ENCODE peak calls at places on chromosomes 2 and 18, in ten cellular contexts. S is psoas muscle; K is mesendoderm; J is effector memory CD4-positive, alpha-beta T cell; C is endothelial cell of umbilical vein; Q is transverse colon; X is left lung; P is thoracic aorta; F is pancreas; R is NT2/D1. E is an unnamed sample.

GRCh38 chr2:237944302-237944701 is 22.5 kb upstream of the UBE2F start:
- DNase-seq in Q (no peak), J (no peak), R (no peak), S (no peak), K (peak; percentile 45), P (no peak), F (no peak), C (no peak), X (no peak), E (no peak)

GRCh38 chr18:64410685-64411084 is 261.8 kb upstream of the LINC00305 start:
- DNase-seq in F (no peak), R (no peak), Q (no peak), X (no peak), C (peak; percentile 35), P (no peak), K (no peak), J (no peak), S (no peak), E (no peak)

GRCh38 chr2:216636570-216637450 is 3.6 kb downstream of the IGFBP2 start:
- DNase-seq in K (peak; percentile 68), J (no peak), R (no peak), Q (peak; percentile 90), P (no peak), C (peak; percentile 44), S (no peak), X (no peak), F (peak; percentile 77), E (peak; percentile 89)

GRCh38 chr18:51149605-51150429 is 47.7 kb downstream of the MEX3C start:
- DNase-seq in J (no peak), P (no peak), F (no peak), Q (no peak), X (no peak), R (no peak), C (no peak), S (no peak), K (peak; percentile 75), E (no peak)

GRCh38 chr2:46549159-46549902 is 70.0 kb downstream of the TMEM247 start:
- DNase-seq in X (no peak), P (no peak), F (no peak), J (no peak), K (no peak), S (no peak), R (no peak), C (no peak), Q (peak; percentile 35), E (no peak)

GRCh38 chr2:37287966-37288365 is 36.7 kb downstream of the PRKD3 start:
- DNase-seq in S (no peak), Q (no peak), K (peak; percentile 37), F (no peak), P (no peak), J (no peak), R (no peak), C (no peak), X (no peak), E (no peak)

GRCh38 chr2:57760448-57760847 is 286.2 kb upstream of the VRK2 start:
- DNase-seq in J (no peak), K (no peak), S (no peak), C (no peak), F (no peak), R (no peak), X (no peak), Q (no peak), P (no peak), E (no peak)

GRCh38 chr18:13437034-13437433 is 218.5 kb downstream of the LDLRAD4 start:
- DNase-seq in K (no peak), P (no peak), X (no peak), Q (no peak), J (no peak), C (no peak), R (no peak), F (no peak), S (no peak), E (no peak)

GRCh38 chr18:39441648-39442047 is 1876.0 kb upstream of the CELF4 start:
- DNase-seq in J (no peak), X (no peak), F (no peak), P (no peak), K (no peak), C (no peak), S (no peak), R (no peak), Q (no peak), E (no peak)

GRCh38 chr2:128543646-128544045 is 225.0 kb upstream of the HS6ST1 start:
- DNase-seq in F (no peak), C (no peak), R (no peak), J (no peak), Q (no peak), P (no peak), K (peak; percentile 94), X (no peak), S (no peak), E (no peak)

GRCh38 chr2:61707984-61708852 is 145.6 kb downstream of the FAM161A start:
- DNase-seq in C (no peak), K (no peak), Q (no peak), F (no peak), R (no peak), P (no peak), X (no peak), S (no peak), J (no peak), E (no peak)

DNA sequence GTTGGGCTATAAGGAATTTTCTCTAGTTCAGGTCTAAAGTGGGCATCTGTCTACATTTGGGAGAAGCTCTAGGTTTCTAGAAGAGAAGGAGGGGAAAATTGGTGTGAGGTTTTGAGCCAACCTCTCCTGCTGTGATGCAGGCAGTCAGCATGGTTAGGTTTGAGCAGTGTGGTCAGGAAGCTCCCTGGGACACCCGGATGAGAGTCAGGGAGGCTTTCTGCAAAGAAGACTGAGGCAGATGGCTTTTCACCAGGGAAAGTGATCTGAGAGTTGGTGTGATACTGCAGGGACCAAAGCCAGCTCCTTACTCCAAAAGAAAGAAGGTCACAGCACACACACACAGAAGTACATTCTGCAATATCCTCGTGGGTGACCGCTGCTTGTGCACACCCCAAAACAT is 75.8 kb upstream of the BCL11A start:
- DNase-seq in J (no peak), F (no peak), K (no peak), C (no peak), P (no peak), Q (no peak), S (no peak), X (no peak), R (no peak), E (no peak)
- H3K4me3 ChIP-seq in J (no peak overlapping the region), F (no peak overlapping the region), K (no peak overlapping the region), C (no peak overlapping the region), P (no peak overlapping the region), Q (no peak overlapping the region), S (no peak overlapping the region), X (no peak overlapping the region), R (no peak overlapping the region), E (no peak overlapping the region)

GRCh38 chr2:9590635-9591034 is 35.0 kb upstream of the ADAM17 start:
- DNase-seq in X (no peak), S (no peak), P (no peak), C (no peak), J (no peak), F (no peak), K (no peak), R (no peak), Q (no peak), E (no peak)

GRCh38 chr2:9582624-9583023 is 27.0 kb upstream of the ADAM17 start:
- DNase-seq in Q (no peak), J (no peak), P (no peak), S (no peak), R (no peak), F (no peak), X (no peak), K (no peak), C (no peak), E (no peak)

GRCh38 chr2:9585486-9585885 is 29.9 kb upstream of the ADAM17 start:
- DNase-seq in F (no peak), X (no peak), K (no peak), J (no peak), Q (no peak), C (no peak), S (no peak), R (no peak), P (no peak), E (no peak)

GRCh38 chr2:9586465-9586864 is 30.8 kb upstream of the ADAM17 start:
- DNase-seq in X (no peak), Q (no peak), P (no peak), J (no peak), R (no peak), F (no peak), C (no peak), S (no peak), K (no peak), E (no peak)
- H3K27me3 ChIP-seq in X (no peaks in the 10 kb centered on the region), Q (no peaks in the 10 kb centered on the region), P (no peaks in the 10 kb centered on the region), J (no peaks in the 10 kb centered on the region), R (no peaks in the 10 kb centered on the region), F (no peaks in the 10 kb centered on the region), C (no peaks in the 10 kb centered on the region), S (no peaks in the 10 kb centered on the region), K (no peaks in the 10 kb centered on the region), E (no peaks in the 10 kb centered on the region)

GRCh38 chr2:172431993-172432392 is 4.6 kb downstream of the ITGA6 start:
- DNase-seq in X (no peak), C (no peak), F (no peak), K (no peak), P (no peak), Q (no peak), J (no peak), S (no peak), R (no peak), E (no peak)

GRCh38 chr2:172435608-172435911 is 8.2 kb downstream of the ITGA6 start:
- DNase-seq in X (no peak), F (no peak), Q (no peak), S (no peak), C (no peak), J (no peak), R (no peak), P (no peak), K (no peak), E (no peak)

GRCh38 chr2:172434821-172435607 is 7.6 kb downstream of the ITGA6 start:
- DNase-seq in C (no peak), X (no peak), P (no peak), S (no peak), K (peak; percentile 59), Q (no peak), J (peak; percentile 18), R (peak; percentile 54), F (no peak), E (peak; percentile 84)

GRCh38 chr2:172431428-172431827 is 4.0 kb downstream of the ITGA6 start:
- DNase-seq in S (no peak), F (no peak), X (no peak), J (no peak), Q (peak; percentile 48), K (no peak), R (no peak), P (no peak), C (peak; percentile 77), E (peak; percentile 21)

GRCh38 chr2:172433169-172433568 is 5.8 kb downstream of the ITGA6 start:
- DNase-seq in K (no peak), S (no peak), Q (no peak), F (no peak), C (no peak), R (no peak), J (no peak), X (no peak), P (no peak), E (no peak)
- H3K4me1 ChIP-seq in K (peaks cover 16% of the 10 kb centered on the region), S (peaks cover 48% of the 10 kb centered on the region), Q (peaks cover 54% of the 10 kb centered on the region), F (peaks cover 39% of the 10 kb centered on the region), C (peaks cover 57% of the 10 kb centered on the region), R (peaks cover 7% of the 10 kb centered on the region), J (peaks cover 73% of the 10 kb centered on the region), X (peaks cover 68% of the 10 kb centered on the region), P (peaks cover 5% of the 10 kb centered on the region), E (peaks cover 31% of the 10 kb centered on the region)

DNA sequence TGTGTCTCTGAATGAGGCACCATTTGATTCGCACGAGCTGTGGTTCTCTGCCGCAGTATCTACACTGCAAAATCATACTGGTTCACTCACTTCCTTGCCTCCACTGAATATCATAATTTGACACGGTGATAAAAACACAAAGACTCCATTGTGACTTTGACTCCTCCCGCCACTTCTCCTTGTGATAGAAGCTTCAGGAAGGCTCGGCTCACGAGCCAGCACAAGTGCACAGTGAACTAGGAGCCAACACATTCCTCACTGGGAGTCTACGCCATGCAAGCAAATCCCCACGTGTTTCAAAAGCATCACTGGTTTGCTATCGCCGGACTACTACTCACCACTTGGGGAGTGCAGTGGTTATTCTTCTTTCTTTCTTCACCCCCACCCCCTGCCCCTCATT is 293.3 kb upstream of the PARD3B start:
- DNase-seq in Q (no peak), X (no peak), J (no peak), R (no peak), K (no peak), S (no peak), C (no peak), P (no peak), F (no peak), E (no peak)
- H3K4me3 ChIP-seq in Q (no peak overlapping the region), X (no peak overlapping the region), J (no peak overlapping the region), R (no peak overlapping the region), K (no peak overlapping the region), S (no peak overlapping the region), C (no peak overlapping the region), P (no peak overlapping the region), F (no peak overlapping the region), E (no peak overlapping the region)